ENCODE peak calls at places on chromosomes 3 and 15, in ten cellular contexts. One of them, this sample, is unnamed.

GRCh38 chr3:66633982-66634381 is 133.2 kb upstream of the LRIG1 start:
- DNase-seq in right cardiac atrium: no peak
- DNase-seq in iris pigment epithelial cell: no peak
- DNase-seq in GDM1: no peak
- DNase-seq in IMR-90: no peak
- DNase-seq in H9: no peak
- DNase-seq in pancreas: no peak
- DNase-seq in head of caudate nucleus: no peak
- DNase-seq in GM12865: no peak
- DNase-seq in CD4-positive, alpha-beta T cell: no peak
- DNase-seq in this sample: no peak

GRCh38 chr15:22918596-22919140 is 61.5 kb downstream of the CYFIP1 start:
- DNase-seq in iris pigment epithelial cell: no peak
- DNase-seq in CD4-positive, alpha-beta T cell: no peak
- DNase-seq in GDM1: no peak
- DNase-seq in IMR-90: no peak
- DNase-seq in H9: no peak
- DNase-seq in GM12865: no peak
- DNase-seq in pancreas: no peak
- DNase-seq in head of caudate nucleus: no peak
- DNase-seq in right cardiac atrium: no peak
- DNase-seq in this sample: no peak

GRCh38 chr3:46401579-46401978 is 5.3 kb downstream of the CCR5AS start:
- DNase-seq in GM12865: no peak
- DNase-seq in iris pigment epithelial cell: no peak
- DNase-seq in right cardiac atrium: no peak
- DNase-seq in GDM1: no peak
- DNase-seq in CD4-positive, alpha-beta T cell: no peak
- DNase-seq in head of caudate nucleus: no peak
- DNase-seq in pancreas: no peak
- DNase-seq in IMR-90: no peak
- DNase-seq in H9: no peak
- DNase-seq in this sample: no peak

GRCh38 chr15:96053039-96054021 is 277.2 kb upstream of the NR2F2 start:
- DNase-seq in right cardiac atrium: peak
- DNase-seq in GDM1: no peak
- DNase-seq in H9: peak
- DNase-seq in GM12865: peak
- DNase-seq in pancreas: peak
- DNase-seq in iris pigment epithelial cell: no peak
- DNase-seq in CD4-positive, alpha-beta T cell: no peak
- DNase-seq in head of caudate nucleus: no peak
- DNase-seq in IMR-90: no peak
- DNase-seq in this sample: no peak

GRCh38 chr15:87973456-87974215 is 282.9 kb downstream of the NTRK3 start:
- DNase-seq in CD4-positive, alpha-beta T cell: no peak
- DNase-seq in head of caudate nucleus: peak
- DNase-seq in pancreas: no peak
- DNase-seq in IMR-90: no peak
- DNase-seq in GM12865: no peak
- DNase-seq in GDM1: no peak
- DNase-seq in right cardiac atrium: no peak
- DNase-seq in H9: no peak
- DNase-seq in iris pigment epithelial cell: no peak
- DNase-seq in this sample: no peak

GRCh38 chr15:34644061-34644460 is 60.6 kb upstream of the GOLGA8B start:
- DNase-seq in H9: no peak
- DNase-seq in CD4-positive, alpha-beta T cell: no peak
- DNase-seq in head of caudate nucleus: no peak
- DNase-seq in GDM1: no peak
- DNase-seq in IMR-90: peak
- DNase-seq in right cardiac atrium: no peak
- DNase-seq in iris pigment epithelial cell: peak
- DNase-seq in pancreas: no peak
- DNase-seq in GM12865: no peak
- DNase-seq in this sample: no peak

GRCh38 chr3:14465425-14465824 is 63.0 kb downstream of the SLC6A6 start:
- DNase-seq in pancreas: no peak
- DNase-seq in right cardiac atrium: no peak
- DNase-seq in GDM1: no peak
- DNase-seq in GM12865: no peak
- DNase-seq in head of caudate nucleus: no peak
- DNase-seq in iris pigment epithelial cell: no peak
- DNase-seq in IMR-90: no peak
- DNase-seq in H9: no peak
- DNase-seq in CD4-positive, alpha-beta T cell: no peak
- DNase-seq in this sample: no peak

GRCh38 chr3:99700637-99701268 is 62.4 kb downstream of the COL8A1 start:
- DNase-seq in iris pigment epithelial cell: peak
- DNase-seq in head of caudate nucleus: no peak
- DNase-seq in IMR-90: peak
- DNase-seq in right cardiac atrium: no peak
- DNase-seq in GM12865: no peak
- DNase-seq in H9: no peak
- DNase-seq in pancreas: no peak
- DNase-seq in GDM1: no peak
- DNase-seq in CD4-positive, alpha-beta T cell: no peak
- DNase-seq in this sample: no peak

GRCh38 chr3:196326936-196327335 is 8.9 kb upstream of the DYNLT2B start:
- DNase-seq in iris pigment epithelial cell: no peak
- DNase-seq in IMR-90: no peak
- DNase-seq in pancreas: no peak
- DNase-seq in head of caudate nucleus: no peak
- DNase-seq in GM12865: no peak
- DNase-seq in GDM1: no peak
- DNase-seq in CD4-positive, alpha-beta T cell: no peak
- DNase-seq in right cardiac atrium: no peak
- DNase-seq in H9: no peak
- DNase-seq in this sample: no peak

GRCh38 chr3:41053220-41053619 is 146.1 kb upstream of the CTNNB1 start:
- DNase-seq in H9: no peak
- DNase-seq in pancreas: no peak
- DNase-seq in GM12865: no peak
- DNase-seq in iris pigment epithelial cell: no peak
- DNase-seq in GDM1: no peak
- DNase-seq in head of caudate nucleus: peak
- DNase-seq in right cardiac atrium: no peak
- DNase-seq in CD4-positive, alpha-beta T cell: no peak
- DNase-seq in IMR-90: no peak
- DNase-seq in this sample: peak

GRCh38 chr3:52054689-52055511 is 1.5 kb downstream of the DUSP7 start:
- DNase-seq in GDM1: no peak
- DNase-seq in head of caudate nucleus: no peak
- DNase-seq in right cardiac atrium: no peak
- DNase-seq in pancreas: no peak
- DNase-seq in iris pigment epithelial cell: no peak
- DNase-seq in H9: peak
- DNase-seq in CD4-positive, alpha-beta T cell: no peak
- DNase-seq in IMR-90: peak
- DNase-seq in GM12865: no peak
- DNase-seq in this sample: no peak

GRCh38 chr3:161066926-161067325 is 38.2 kb downstream of the B3GALNT1 start:
- DNase-seq in iris pigment epithelial cell: no peak
- DNase-seq in IMR-90: no peak
- DNase-seq in head of caudate nucleus: no peak
- DNase-seq in GDM1: no peak
- DNase-seq in GM12865: no peak
- DNase-seq in H9: no peak
- DNase-seq in pancreas: no peak
- DNase-seq in right cardiac atrium: no peak
- DNase-seq in CD4-positive, alpha-beta T cell: no peak
- DNase-seq in this sample: no peak

GRCh38 chr15:69609176-69609575 is 156.6 kb downstream of the RPLP1 start:
- DNase-seq in right cardiac atrium: no peak
- DNase-seq in GDM1: no peak
- DNase-seq in CD4-positive, alpha-beta T cell: no peak
- DNase-seq in iris pigment epithelial cell: peak
- DNase-seq in H9: no peak
- DNase-seq in IMR-90: peak
- DNase-seq in pancreas: no peak
- DNase-seq in head of caudate nucleus: no peak
- DNase-seq in GM12865: no peak
- DNase-seq in this sample: no peak

GRCh38 chr3:149224736-149225594 is 3.3 kb upstream of the CP start:
- DNase-seq in iris pigment epithelial cell: peak
- DNase-seq in head of caudate nucleus: no peak
- DNase-seq in CD4-positive, alpha-beta T cell: no peak
- DNase-seq in right cardiac atrium: no peak
- DNase-seq in IMR-90: peak
- DNase-seq in GM12865: peak
- DNase-seq in H9: no peak
- DNase-seq in pancreas: peak
- DNase-seq in GDM1: peak
- DNase-seq in this sample: peak

GRCh38 chr15:100926258-100926657 is 7.1 kb downstream of the LRRK1 start:
- DNase-seq in pancreas: peak
- DNase-seq in right cardiac atrium: no peak
- DNase-seq in GM12865: peak
- DNase-seq in CD4-positive, alpha-beta T cell: no peak
- DNase-seq in GDM1: no peak
- DNase-seq in head of caudate nucleus: no peak
- DNase-seq in H9: peak
- DNase-seq in IMR-90: no peak
- DNase-seq in iris pigment epithelial cell: no peak
- DNase-seq in this sample: no peak

GRCh38 chr3:136194409-136195257 is 1.5 kb downstream of the MSL2 start:
- DNase-seq in pancreas: peak
- DNase-seq in GM12865: peak
- DNase-seq in IMR-90: peak
- DNase-seq in right cardiac atrium: no peak
- DNase-seq in CD4-positive, alpha-beta T cell: peak
- DNase-seq in head of caudate nucleus: no peak
- DNase-seq in H9: peak
- DNase-seq in iris pigment epithelial cell: peak
- DNase-seq in GDM1: no peak
- DNase-seq in this sample: peak

GRCh38 chr3:16390581-16390980 is 122.9 kb downstream of the RFTN1 start:
- DNase-seq in CD4-positive, alpha-beta T cell: no peak
- DNase-seq in head of caudate nucleus: no peak
- DNase-seq in right cardiac atrium: no peak
- DNase-seq in iris pigment epithelial cell: no peak
- DNase-seq in pancreas: no peak
- DNase-seq in IMR-90: no peak
- DNase-seq in H9: no peak
- DNase-seq in GDM1: no peak
- DNase-seq in GM12865: no peak
- DNase-seq in this sample: no peak

GRCh38 chr3:46888705-46889104 is 11.2 kb downstream of the PTH1R start:
- DNase-seq in head of caudate nucleus: no peak
- DNase-seq in right cardiac atrium: peak
- DNase-seq in pancreas: no peak
- DNase-seq in CD4-positive, alpha-beta T cell: no peak
- DNase-seq in GM12865: no peak
- DNase-seq in GDM1: no peak
- DNase-seq in iris pigment epithelial cell: no peak
- DNase-seq in H9: no peak
- DNase-seq in IMR-90: no peak
- DNase-seq in this sample: no peak

GRCh38 chr15:88334436-88334835 is 77.9 kb upstream of the NTRK3 start:
- DNase-seq in pancreas: no peak
- DNase-seq in H9: no peak
- DNase-seq in GM12865: no peak
- DNase-seq in CD4-positive, alpha-beta T cell: no peak
- DNase-seq in IMR-90: peak
- DNase-seq in iris pigment epithelial cell: peak
- DNase-seq in GDM1: no peak
- DNase-seq in head of caudate nucleus: no peak
- DNase-seq in right cardiac atrium: no peak
- DNase-seq in this sample: no peak

GRCh38 chr15:94858011-94858410 is 626.6 kb downstream of the MCTP2 start:
- DNase-seq in CD4-positive, alpha-beta T cell: no peak
- DNase-seq in GDM1: no peak
- DNase-seq in head of caudate nucleus: no peak
- DNase-seq in IMR-90: no peak
- DNase-seq in pancreas: no peak
- DNase-seq in H9: no peak
- DNase-seq in iris pigment epithelial cell: no peak
- DNase-seq in GM12865: no peak
- DNase-seq in right cardiac atrium: no peak
- DNase-seq in this sample: no peak

GRCh38 chr3:196159952-196160804 is 51.0 kb downstream of the ZDHHC19 start:
- DNase-seq in IMR-90: peak
- DNase-seq in GDM1: peak
- DNase-seq in GM12865: peak
- DNase-seq in H9: peak
- DNase-seq in pancreas: peak
- DNase-seq in CD4-positive, alpha-beta T cell: no peak
- DNase-seq in iris pigment epithelial cell: peak
- DNase-seq in right cardiac atrium: no peak
- DNase-seq in head of caudate nucleus: peak
- DNase-seq in this sample: no peak

GRCh38 chr3:139117136-139117675 is 72.5 kb upstream of the PRR23C start:
- DNase-seq in CD4-positive, alpha-beta T cell: no peak
- DNase-seq in pancreas: no peak
- DNase-seq in iris pigment epithelial cell: peak
- DNase-seq in head of caudate nucleus: no peak
- DNase-seq in H9: no peak
- DNase-seq in IMR-90: peak
- DNase-seq in GDM1: no peak
- DNase-seq in right cardiac atrium: no peak
- DNase-seq in GM12865: no peak
- DNase-seq in this sample: no peak

GRCh38 chr3:46312996-46313395 is 40.9 kb upstream of the CCR2 start:
- DNase-seq in head of caudate nucleus: no peak
- DNase-seq in CD4-positive, alpha-beta T cell: no peak
- DNase-seq in right cardiac atrium: no peak
- DNase-seq in GDM1: no peak
- DNase-seq in GM12865: no peak
- DNase-seq in pancreas: peak
- DNase-seq in H9: no peak
- DNase-seq in IMR-90: no peak
- DNase-seq in iris pigment epithelial cell: peak
- DNase-seq in this sample: no peak

GRCh38 chr3:108590443-108590842 is 921 bp downstream of the DZIP3 start:
- DNase-seq in head of caudate nucleus: no peak
- DNase-seq in GM12865: peak
- DNase-seq in GDM1: no peak
- DNase-seq in H9: no peak
- DNase-seq in CD4-positive, alpha-beta T cell: no peak
- DNase-seq in iris pigment epithelial cell: peak
- DNase-seq in right cardiac atrium: no peak
- DNase-seq in pancreas: no peak
- DNase-seq in IMR-90: no peak
- DNase-seq in this sample: no peak

GRCh38 chr3:43362961-43363360 is 76.6 kb downstream of the SNRK start:
- DNase-seq in iris pigment epithelial cell: no peak
- DNase-seq in CD4-positive, alpha-beta T cell: no peak
- DNase-seq in GM12865: no peak
- DNase-seq in right cardiac atrium: peak
- DNase-seq in pancreas: no peak
- DNase-seq in IMR-90: no peak
- DNase-seq in H9: no peak
- DNase-seq in head of caudate nucleus: no peak
- DNase-seq in GDM1: no peak
- DNase-seq in this sample: no peak

GRCh38 chr3:135500034-135500433 is 465.5 kb upstream of the PPP2R3A start:
- DNase-seq in right cardiac atrium: no peak
- DNase-seq in iris pigment epithelial cell: no peak
- DNase-seq in GM12865: no peak
- DNase-seq in H9: no peak
- DNase-seq in pancreas: no peak
- DNase-seq in GDM1: no peak
- DNase-seq in IMR-90: no peak
- DNase-seq in head of caudate nucleus: no peak
- DNase-seq in CD4-positive, alpha-beta T cell: no peak
- DNase-seq in this sample: no peak

GRCh38 chr3:190131329-190131728 is 10.6 kb upstream of the P3H2 start:
- DNase-seq in pancreas: no peak
- DNase-seq in CD4-positive, alpha-beta T cell: no peak
- DNase-seq in IMR-90: peak
- DNase-seq in iris pigment epithelial cell: peak
- DNase-seq in GM12865: no peak
- DNase-seq in head of caudate nucleus: no peak
- DNase-seq in GDM1: no peak
- DNase-seq in H9: no peak
- DNase-seq in right cardiac atrium: no peak
- DNase-seq in this sample: no peak

GRCh38 chr3:158509891-158510290 is 61.1 kb upstream of the MLF1 start:
- DNase-seq in H9: no peak
- DNase-seq in GDM1: no peak
- DNase-seq in IMR-90: no peak
- DNase-seq in CD4-positive, alpha-beta T cell: no peak
- DNase-seq in iris pigment epithelial cell: no peak
- DNase-seq in right cardiac atrium: no peak
- DNase-seq in pancreas: no peak
- DNase-seq in head of caudate nucleus: no peak
- DNase-seq in GM12865: no peak
- DNase-seq in this sample: no peak